ENCODE peak calls at places on chromosomes 4 and X, in six cellular contexts. O is pancreas, J is activated T-cell treated with anti-CD3 and anti-CD28 coated beads for 1 hour, G is osteocyte, B is testis, K is adipocyte. R is an unnamed sample.

GRCh38 chr4:25860586-25861421 is 2.0 kb downstream of the SEL1L3 start:
- DNase-seq in O (no peak), J (no peak), G (no peak), B (no peak), K (peak), R (no peak)

GRCh38 chrX:30570505-30570904 is 7.1 kb downstream of the TASL start:
- DNase-seq in O (no peak), J (no peak), G (no peak), B (no peak), K (peak), R (peak)

GRCh38 chr4:70844180-70844579 is 4.5 kb upstream of the GRSF1 start:
- DNase-seq in O (no peak), J (no peak), G (no peak), B (no peak), K (no peak), R (no peak)

GRCh38 chrX:142054094-142054493 is 150.4 kb downstream of the MAGEC1 start:
- DNase-seq in O (no peak), J (no peak), G (no peak), B (no peak), K (no peak), R (no peak)

GRCh38 chrX:151796576-151796975 is 62.0 kb downstream of the CNGA2 start:
- DNase-seq in O (no peak), J (no peak), G (peak), B (no peak), K (no peak), R (no peak)

GRCh38 chr4:24768604-24769003 is 26.8 kb upstream of the SOD3 start:
- DNase-seq in O (no peak), J (no peak), G (peak), B (no peak), K (no peak), R (no peak)

GRCh38 chr4:170853422-170854021 is 763.8 kb upstream of the AADAT start:
- DNase-seq in O (peak), J (no peak), G (peak), B (peak), K (peak), R (peak)

GRCh38 chrX:134661295-134661694 is 3.0 kb upstream of the PLAC1 start:
- DNase-seq in O (no peak), J (no peak), G (no peak), B (no peak), K (no peak), R (no peak)